ENCODE peak calls at places on chromosomes 2 and 18, in five cellular contexts. One of them, this sample, is unnamed.

GRCh38 chr2:42404666-42405065 is 43.6 kb upstream of the COX7A2L start:
- DNase-seq in CD14-positive monocyte: no peak
- DNase-seq in foreskin fibroblast: no peak
- DNase-seq in thoracic aorta: no peak
- DNase-seq in endothelial cell: no peak
- DNase-seq in this sample: no peak

GRCh38 chr2:85326406-85326945 is 1.3 kb downstream of the TGOLN2 start:
- DNase-seq in endothelial cell: no peak
- DNase-seq in thoracic aorta: no peak
- DNase-seq in foreskin fibroblast: no peak
- DNase-seq in CD14-positive monocyte: peak
- DNase-seq in this sample: no peak

GRCh38 chr2:44495544-44495943 is 133.8 kb downstream of the CAMKMT start:
- DNase-seq in foreskin fibroblast: no peak
- DNase-seq in endothelial cell: no peak
- DNase-seq in thoracic aorta: no peak
- DNase-seq in CD14-positive monocyte: no peak
- DNase-seq in this sample: no peak

GRCh38 chr2:37877457-37878315 is 47.4 kb upstream of the RMDN2 start:
- DNase-seq in CD14-positive monocyte: no peak
- DNase-seq in endothelial cell: peak
- DNase-seq in thoracic aorta: no peak
- DNase-seq in foreskin fibroblast: peak
- DNase-seq in this sample: no peak

GRCh38 chr2:105409717-105410116 is 10.9 kb upstream of the FHL2 start:
- DNase-seq in endothelial cell: no peak
- DNase-seq in CD14-positive monocyte: no peak
- DNase-seq in thoracic aorta: peak
- DNase-seq in foreskin fibroblast: peak
- DNase-seq in this sample: no peak

GRCh38 chr2:229815858-229816257 is 101.5 kb upstream of the DNER start:
- DNase-seq in thoracic aorta: no peak
- DNase-seq in foreskin fibroblast: peak
- DNase-seq in CD14-positive monocyte: no peak
- DNase-seq in endothelial cell: no peak
- DNase-seq in this sample: no peak

GRCh38 chr2:36680012-36680411 is 16.5 kb upstream of the VIT start:
- DNase-seq in CD14-positive monocyte: no peak
- DNase-seq in foreskin fibroblast: no peak
- DNase-seq in endothelial cell: no peak
- DNase-seq in thoracic aorta: no peak
- DNase-seq in this sample: no peak

GRCh38 chr2:197254776-197255521 is 55.6 kb downstream of the ANKRD44 start:
- DNase-seq in foreskin fibroblast: no peak
- DNase-seq in endothelial cell: no peak
- DNase-seq in thoracic aorta: no peak
- DNase-seq in CD14-positive monocyte: no peak
- DNase-seq in this sample: no peak

GRCh38 chr18:67513285-67513684 is 3.2 kb downstream of the DSEL start:
- DNase-seq in foreskin fibroblast: no peak
- DNase-seq in endothelial cell: no peak
- DNase-seq in thoracic aorta: no peak
- DNase-seq in CD14-positive monocyte: no peak
- DNase-seq in this sample: no peak

GRCh38 chr2:9331704-9332103 is 91.6 kb downstream of the ITGB1BP1 start:
- DNase-seq in CD14-positive monocyte: no peak
- DNase-seq in endothelial cell: no peak
- DNase-seq in thoracic aorta: no peak
- DNase-seq in foreskin fibroblast: no peak
- DNase-seq in this sample: no peak

GRCh38 chr2:109545828-109546713 is 67.7 kb downstream of the SEPTIN10 start:
- DNase-seq in CD14-positive monocyte: no peak
- DNase-seq in foreskin fibroblast: peak
- DNase-seq in thoracic aorta: no peak
- DNase-seq in endothelial cell: peak
- DNase-seq in this sample: no peak

GRCh38 chr2:2573658-2574293 is 242.7 kb upstream of the MYT1L start:
- DNase-seq in foreskin fibroblast: no peak
- DNase-seq in thoracic aorta: no peak
- DNase-seq in endothelial cell: no peak
- DNase-seq in CD14-positive monocyte: no peak
- DNase-seq in this sample: no peak

GRCh38 chr18:33470229-33470628 is 29.7 kb upstream of the CCDC178 start:
- DNase-seq in foreskin fibroblast: no peak
- DNase-seq in endothelial cell: no peak
- DNase-seq in CD14-positive monocyte: no peak
- DNase-seq in thoracic aorta: no peak
- DNase-seq in this sample: no peak

GRCh38 chr18:61870151-61870550 is 22.7 kb downstream of the RNF152 start:
- DNase-seq in CD14-positive monocyte: no peak
- DNase-seq in thoracic aorta: no peak
- DNase-seq in foreskin fibroblast: no peak
- DNase-seq in endothelial cell: no peak
- DNase-seq in this sample: no peak

GRCh38 chr2:215365184-215365658 is 53.4 kb downstream of the ATIC start:
- DNase-seq in thoracic aorta: no peak
- DNase-seq in endothelial cell: no peak
- DNase-seq in CD14-positive monocyte: no peak
- DNase-seq in foreskin fibroblast: no peak
- DNase-seq in this sample: no peak

GRCh38 chr2:183032200-183032794 is 6.0 kb downstream of the NCKAP1 start:
- DNase-seq in CD14-positive monocyte: no peak
- DNase-seq in foreskin fibroblast: no peak
- DNase-seq in endothelial cell: no peak
- DNase-seq in thoracic aorta: no peak
- DNase-seq in this sample: no peak

GRCh38 chr2:190512539-190513095 is 21.9 kb downstream of the NEMP2 start:
- DNase-seq in endothelial cell: no peak
- DNase-seq in CD14-positive monocyte: no peak
- DNase-seq in thoracic aorta: no peak
- DNase-seq in foreskin fibroblast: no peak
- DNase-seq in this sample: no peak

GRCh38 chr2:226466589-226466988 is 333.0 kb downstream of the IRS1 start:
- DNase-seq in thoracic aorta: no peak
- DNase-seq in foreskin fibroblast: no peak
- DNase-seq in CD14-positive monocyte: no peak
- DNase-seq in endothelial cell: no peak
- DNase-seq in this sample: no peak

GRCh38 chr2:219522111-219523030 is 8.1 kb downstream of the ASIC4 start:
- DNase-seq in endothelial cell: peak
- DNase-seq in CD14-positive monocyte: no peak
- DNase-seq in foreskin fibroblast: peak
- DNase-seq in thoracic aorta: no peak
- DNase-seq in this sample: no peak

GRCh38 chr2:86223682-86224560 is 24.7 kb downstream of the MRPL35 start:
- DNase-seq in CD14-positive monocyte: no peak
- DNase-seq in endothelial cell: no peak
- DNase-seq in foreskin fibroblast: peak
- DNase-seq in thoracic aorta: no peak
- DNase-seq in this sample: no peak

GRCh38 chr2:54839526-54840255 is 116.2 kb downstream of the EML6 start:
- DNase-seq in endothelial cell: no peak
- DNase-seq in thoracic aorta: no peak
- DNase-seq in foreskin fibroblast: no peak
- DNase-seq in CD14-positive monocyte: no peak
- DNase-seq in this sample: no peak

GRCh38 chr18:13564579-13564978 is 161.8 kb downstream of the FAM210A start:
- DNase-seq in CD14-positive monocyte: no peak
- DNase-seq in thoracic aorta: no peak
- DNase-seq in endothelial cell: no peak
- DNase-seq in foreskin fibroblast: no peak
- DNase-seq in this sample: no peak

GRCh38 chr2:219629976-219630695 is 2.7 kb downstream of the SLC4A3 start:
- DNase-seq in foreskin fibroblast: no peak
- DNase-seq in CD14-positive monocyte: no peak
- DNase-seq in endothelial cell: no peak
- DNase-seq in thoracic aorta: no peak
- DNase-seq in this sample: peak

GRCh38 chr2:234679766-234680687 is 183.1 kb upstream of the ARL4C start:
- DNase-seq in endothelial cell: no peak
- DNase-seq in foreskin fibroblast: peak
- DNase-seq in CD14-positive monocyte: no peak
- DNase-seq in thoracic aorta: peak
- DNase-seq in this sample: no peak

DNA sequence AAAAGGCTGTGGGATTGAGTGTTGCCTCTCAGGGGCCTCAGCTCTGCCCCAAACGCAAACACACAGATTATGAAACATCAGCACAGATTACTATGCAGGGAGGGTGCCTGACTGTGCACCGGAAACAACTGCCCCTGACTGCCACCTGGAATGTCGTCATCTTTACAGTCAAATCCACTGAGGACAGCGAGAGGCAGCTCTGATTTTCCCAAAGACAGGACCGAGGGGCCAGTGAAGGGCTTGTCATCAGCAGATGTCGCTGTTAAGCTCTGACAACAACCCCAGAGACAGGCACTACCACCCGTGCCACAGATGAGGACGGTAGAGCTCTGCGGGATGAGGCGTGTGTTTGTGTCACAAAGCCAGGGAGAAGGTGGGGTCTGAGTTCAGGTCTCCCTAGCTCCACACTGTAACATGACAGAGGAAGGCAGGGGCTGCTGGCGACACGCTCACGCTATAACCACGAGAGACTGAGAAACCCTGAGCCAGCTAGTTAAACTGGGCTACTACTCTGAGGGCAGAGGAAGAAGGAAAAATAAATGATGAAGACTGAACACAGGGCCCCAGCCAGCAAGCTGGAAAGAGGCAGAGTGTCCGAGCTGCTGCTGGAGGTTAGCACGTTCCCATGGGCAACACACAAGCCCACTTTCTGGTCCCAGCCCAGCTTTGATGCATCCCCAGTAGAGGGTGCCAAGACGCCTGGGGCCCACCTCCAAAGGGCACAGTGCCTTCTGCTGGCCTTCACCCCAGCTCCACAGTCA is 47.0 kb downstream of the PARD6G start:
- DNase-seq in thoracic aorta: no peak
- DNase-seq in CD14-positive monocyte: no peak
- DNase-seq in endothelial cell: no peak
- DNase-seq in foreskin fibroblast: no peak
- DNase-seq in this sample: no peak
- TF ChIP-seq CTCF in thoracic aorta: no peak
- TF ChIP-seq CTCF in CD14-positive monocyte: no peak
- TF ChIP-seq CTCF in endothelial cell: no peak
- TF ChIP-seq CTCF in foreskin fibroblast: peak
- TF ChIP-seq CTCF in this sample: peak

GRCh38 chr18:30997223-30997622 is 45.3 kb downstream of the DSC3 start:
- DNase-seq in CD14-positive monocyte: no peak
- DNase-seq in endothelial cell: no peak
- DNase-seq in foreskin fibroblast: no peak
- DNase-seq in thoracic aorta: no peak
- DNase-seq in this sample: no peak

GRCh38 chr18:30999887-31000628 is 42.5 kb downstream of the DSC3 start:
- DNase-seq in CD14-positive monocyte: no peak
- DNase-seq in endothelial cell: no peak
- DNase-seq in foreskin fibroblast: no peak
- DNase-seq in thoracic aorta: no peak
- DNase-seq in this sample: no peak

GRCh38 chr18:30999186-30999585 is 43.4 kb downstream of the DSC3 start:
- DNase-seq in foreskin fibroblast: no peak
- DNase-seq in endothelial cell: no peak
- DNase-seq in thoracic aorta: no peak
- DNase-seq in CD14-positive monocyte: no peak
- DNase-seq in this sample: no peak
- TF ChIP-seq CTCF in foreskin fibroblast: no peak
- TF ChIP-seq CTCF in endothelial cell: no peak
- TF ChIP-seq CTCF in thoracic aorta: no peak
- TF ChIP-seq CTCF in CD14-positive monocyte: peak
- TF ChIP-seq CTCF in this sample: peak

DNA sequence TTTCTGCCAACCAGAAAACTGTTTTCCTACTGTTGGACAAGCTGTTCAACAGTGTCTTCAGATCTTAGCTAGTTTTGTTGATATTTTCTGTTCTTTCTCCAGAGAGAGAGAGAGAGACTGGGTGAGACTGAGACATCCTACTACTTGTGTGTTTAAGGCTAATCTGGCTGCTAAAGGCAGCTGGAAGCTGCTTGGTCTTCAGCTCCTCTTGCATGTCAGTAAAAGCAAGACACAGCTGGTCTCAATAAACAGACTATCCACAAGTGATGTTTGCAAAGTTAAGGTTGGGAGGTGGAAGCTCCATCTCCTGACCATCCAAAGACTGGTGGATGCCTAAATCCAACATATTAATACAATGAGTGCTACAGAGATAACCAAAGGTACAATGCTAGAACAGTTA is 17.8 kb downstream of the ERFE start:
- DNase-seq in CD14-positive monocyte: no peak
- DNase-seq in thoracic aorta: no peak
- DNase-seq in foreskin fibroblast: peak
- DNase-seq in endothelial cell: no peak
- DNase-seq in this sample: no peak
- TF ChIP-seq CTCF in CD14-positive monocyte: no peak
- TF ChIP-seq CTCF in thoracic aorta: no peak
- TF ChIP-seq CTCF in foreskin fibroblast: no peak
- TF ChIP-seq CTCF in endothelial cell: no peak
- TF ChIP-seq CTCF in this sample: no peak

DNA sequence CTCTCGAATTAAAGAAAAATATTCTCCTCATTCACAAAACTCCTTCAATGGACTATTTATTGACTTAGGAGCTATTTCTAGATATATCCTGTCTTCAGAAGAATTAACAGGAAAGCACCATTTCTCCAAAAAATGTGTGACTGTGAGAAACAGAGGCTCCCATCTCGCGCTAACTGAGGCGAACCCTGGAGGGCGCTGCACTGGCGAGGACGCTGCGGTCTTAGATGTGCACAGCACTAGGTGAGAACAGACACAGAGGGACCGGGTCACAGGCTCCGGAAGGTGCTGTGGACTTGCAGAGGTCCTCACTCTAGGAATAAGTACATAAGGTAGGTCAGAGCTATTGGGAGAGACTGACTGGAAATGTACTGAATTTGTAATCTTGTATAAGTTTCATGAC is 229.7 kb upstream of the SLC35G4 start:
- DNase-seq in foreskin fibroblast: no peak
- DNase-seq in CD14-positive monocyte: no peak
- DNase-seq in thoracic aorta: no peak
- DNase-seq in endothelial cell: no peak
- DNase-seq in this sample: no peak
- TF ChIP-seq CTCF in foreskin fibroblast: no peak
- TF ChIP-seq CTCF in CD14-positive monocyte: no peak
- TF ChIP-seq CTCF in thoracic aorta: no peak
- TF ChIP-seq CTCF in endothelial cell: no peak
- TF ChIP-seq CTCF in this sample: no peak

GRCh38 chr2:66771359-66771978 is 336.5 kb downstream of the MEIS1 start:
- DNase-seq in thoracic aorta: no peak
- DNase-seq in endothelial cell: no peak
- DNase-seq in CD14-positive monocyte: no peak
- DNase-seq in foreskin fibroblast: no peak
- DNase-seq in this sample: no peak

GRCh38 chr2:66775730-66776422 is 341.0 kb downstream of the MEIS1 start:
- DNase-seq in thoracic aorta: no peak
- DNase-seq in CD14-positive monocyte: no peak
- DNase-seq in endothelial cell: no peak
- DNase-seq in foreskin fibroblast: no peak
- DNase-seq in this sample: no peak

GRCh38 chr2:66772618-66773017 is 337.7 kb downstream of the MEIS1 start:
- DNase-seq in thoracic aorta: no peak
- DNase-seq in endothelial cell: no peak
- DNase-seq in foreskin fibroblast: no peak
- DNase-seq in CD14-positive monocyte: no peak
- DNase-seq in this sample: no peak
- TF ChIP-seq CTCF in thoracic aorta: no peak
- TF ChIP-seq CTCF in endothelial cell: no peak
- TF ChIP-seq CTCF in foreskin fibroblast: no peak
- TF ChIP-seq CTCF in CD14-positive monocyte: no peak
- TF ChIP-seq CTCF in this sample: peak

This sample was measured in chondrocyte.